ENCODE peak calls at places on chromosome 19, in eight cellular contexts. One of them, this sample, is unnamed.

GRCh38 chr19:3275068-3275582 is 50.7 kb downstream of the CELF5 start:
- DNase-seq in immature natural killer cell: no peak
- DNase-seq in germinal center: peak
- DNase-seq in suprapubic skin: no peak
- DNase-seq in thoracic aorta: no peak
- DNase-seq in activated naive CD8-positive, alpha-beta T cell treated with anti-CD3 and anti-CD28 coated beads for 36 hours: peak
- DNase-seq in pancreas: peak
- DNase-seq in activated naive CD4-positive, alpha-beta T cell treated with anti-CD3 and anti-CD28 coated beads, Interleukin-2, amount 10 ng/mL, durations not matched to agents 7 days and 5 days: peak
- DNase-seq in this sample: no peak

GRCh38 chr19:7355151-7355845 is 6.6 kb downstream of the ARHGEF18 start:
- DNase-seq in suprapubic skin: no peak
- DNase-seq in pancreas: peak
- DNase-seq in activated naive CD4-positive, alpha-beta T cell treated with anti-CD3 and anti-CD28 coated beads, Interleukin-2, amount 10 ng/mL, durations not matched to agents 7 days and 5 days: no peak
- DNase-seq in activated naive CD8-positive, alpha-beta T cell treated with anti-CD3 and anti-CD28 coated beads for 36 hours: no peak
- DNase-seq in thoracic aorta: no peak
- DNase-seq in immature natural killer cell: no peak
- DNase-seq in germinal center: no peak
- DNase-seq in this sample: no peak

GRCh38 chr19:32876236-32876918 is 6.8 kb upstream of the SLC7A9 start:
- DNase-seq in suprapubic skin: no peak
- DNase-seq in activated naive CD8-positive, alpha-beta T cell treated with anti-CD3 and anti-CD28 coated beads for 36 hours: no peak
- DNase-seq in immature natural killer cell: no peak
- DNase-seq in thoracic aorta: no peak
- DNase-seq in activated naive CD4-positive, alpha-beta T cell treated with anti-CD3 and anti-CD28 coated beads, Interleukin-2, amount 10 ng/mL, durations not matched to agents 7 days and 5 days: no peak
- DNase-seq in germinal center: no peak
- DNase-seq in pancreas: no peak
- DNase-seq in this sample: no peak

GRCh38 chr19:13398780-13399726 is 107.2 kb downstream of the CACNA1A start:
- DNase-seq in immature natural killer cell: no peak
- DNase-seq in activated naive CD8-positive, alpha-beta T cell treated with anti-CD3 and anti-CD28 coated beads for 36 hours: no peak
- DNase-seq in pancreas: no peak
- DNase-seq in suprapubic skin: no peak
- DNase-seq in germinal center: no peak
- DNase-seq in thoracic aorta: no peak
- DNase-seq in activated naive CD4-positive, alpha-beta T cell treated with anti-CD3 and anti-CD28 coated beads, Interleukin-2, amount 10 ng/mL, durations not matched to agents 7 days and 5 days: no peak
- DNase-seq in this sample: peak

GRCh38 chr19:2548966-2549365 is 73.0 kb downstream of the GADD45B start:
- DNase-seq in pancreas: no peak
- DNase-seq in activated naive CD8-positive, alpha-beta T cell treated with anti-CD3 and anti-CD28 coated beads for 36 hours: no peak
- DNase-seq in suprapubic skin: no peak
- DNase-seq in germinal center: no peak
- DNase-seq in immature natural killer cell: no peak
- DNase-seq in activated naive CD4-positive, alpha-beta T cell treated with anti-CD3 and anti-CD28 coated beads, Interleukin-2, amount 10 ng/mL, durations not matched to agents 7 days and 5 days: no peak
- DNase-seq in thoracic aorta: no peak
- DNase-seq in this sample: no peak

GRCh38 chr19:23981863-23982262 is 67.2 kb downstream of the ZNF726 start:
- DNase-seq in suprapubic skin: no peak
- DNase-seq in germinal center: no peak
- DNase-seq in pancreas: no peak
- DNase-seq in thoracic aorta: no peak
- DNase-seq in activated naive CD4-positive, alpha-beta T cell treated with anti-CD3 and anti-CD28 coated beads, Interleukin-2, amount 10 ng/mL, durations not matched to agents 7 days and 5 days: no peak
- DNase-seq in immature natural killer cell: no peak
- DNase-seq in activated naive CD8-positive, alpha-beta T cell treated with anti-CD3 and anti-CD28 coated beads for 36 hours: no peak
- DNase-seq in this sample: no peak

GRCh38 chr19:16470911-16471811 is 609 bp downstream of the EPS15L1 start:
- DNase-seq in pancreas: no peak
- DNase-seq in activated naive CD8-positive, alpha-beta T cell treated with anti-CD3 and anti-CD28 coated beads for 36 hours: peak
- DNase-seq in suprapubic skin: no peak
- DNase-seq in germinal center: peak
- DNase-seq in immature natural killer cell: peak
- DNase-seq in thoracic aorta: no peak
- DNase-seq in activated naive CD4-positive, alpha-beta T cell treated with anti-CD3 and anti-CD28 coated beads, Interleukin-2, amount 10 ng/mL, durations not matched to agents 7 days and 5 days: peak
- DNase-seq in this sample: no peak

GRCh38 chr19:1214862-1215731 is 9.5 kb downstream of the STK11 start:
- DNase-seq in activated naive CD4-positive, alpha-beta T cell treated with anti-CD3 and anti-CD28 coated beads, Interleukin-2, amount 10 ng/mL, durations not matched to agents 7 days and 5 days: no peak
- DNase-seq in thoracic aorta: no peak
- DNase-seq in activated naive CD8-positive, alpha-beta T cell treated with anti-CD3 and anti-CD28 coated beads for 36 hours: no peak
- DNase-seq in germinal center: no peak
- DNase-seq in pancreas: no peak
- DNase-seq in suprapubic skin: no peak
- DNase-seq in immature natural killer cell: no peak
- DNase-seq in this sample: no peak

GRCh38 chr19:15199652-15200574 is 882 bp downstream of the NOTCH3 start:
- DNase-seq in thoracic aorta: no peak
- DNase-seq in pancreas: peak
- DNase-seq in activated naive CD8-positive, alpha-beta T cell treated with anti-CD3 and anti-CD28 coated beads for 36 hours: no peak
- DNase-seq in activated naive CD4-positive, alpha-beta T cell treated with anti-CD3 and anti-CD28 coated beads, Interleukin-2, amount 10 ng/mL, durations not matched to agents 7 days and 5 days: no peak
- DNase-seq in germinal center: no peak
- DNase-seq in immature natural killer cell: no peak
- DNase-seq in suprapubic skin: no peak
- DNase-seq in this sample: no peak

GRCh38 chr19:18293642-18294466 is 12.4 kb upstream of the JUND start:
- DNase-seq in germinal center: no peak
- DNase-seq in immature natural killer cell: no peak
- DNase-seq in activated naive CD4-positive, alpha-beta T cell treated with anti-CD3 and anti-CD28 coated beads, Interleukin-2, amount 10 ng/mL, durations not matched to agents 7 days and 5 days: no peak
- DNase-seq in activated naive CD8-positive, alpha-beta T cell treated with anti-CD3 and anti-CD28 coated beads for 36 hours: no peak
- DNase-seq in suprapubic skin: no peak
- DNase-seq in thoracic aorta: no peak
- DNase-seq in pancreas: no peak
- DNase-seq in this sample: no peak

GRCh38 chr19:23558541-23558940 is 128.5 kb downstream of the ZNF675 start:
- DNase-seq in activated naive CD4-positive, alpha-beta T cell treated with anti-CD3 and anti-CD28 coated beads, Interleukin-2, amount 10 ng/mL, durations not matched to agents 7 days and 5 days: no peak
- DNase-seq in suprapubic skin: no peak
- DNase-seq in immature natural killer cell: no peak
- DNase-seq in activated naive CD8-positive, alpha-beta T cell treated with anti-CD3 and anti-CD28 coated beads for 36 hours: no peak
- DNase-seq in germinal center: no peak
- DNase-seq in pancreas: no peak
- DNase-seq in thoracic aorta: no peak
- DNase-seq in this sample: no peak